ENCODE peak calls at places on chromosomes 11 and 22, in six cellular contexts. C is lower lobe of right lung, Q is IMR-90, K is tibial nerve, W is mesendoderm, M is SJSA1. X is an unnamed sample.

GRCh38 chr11:35420371-35420770 is 1.0 kb upstream of the SLC1A2 start:
- DNase-seq in C (peak; percentile 55), Q (no peak), K (no peak), W (peak; percentile 25), M (no peak), X (no peak)

GRCh38 chr11:26330255-26330654 is 1.7 kb upstream of the ANO3 start:
- DNase-seq in C (no peak), Q (no peak), K (no peak), W (no peak), M (no peak), X (no peak)

GRCh38 chr11:86205415-86206268 is 38.9 kb upstream of the EED start:
- DNase-seq in C (no peak), Q (no peak), K (no peak), W (no peak), M (no peak), X (no peak)

GRCh38 chr22:50477923-50478322 is 3.1 kb upstream of the SBF1 start:
- DNase-seq in C (no peak), Q (no peak), K (no peak), W (no peak), M (no peak), X (no peak)

GRCh38 chr11:126465573-126466287 is 110.2 kb downstream of the ST3GAL4 start:
- DNase-seq in C (no peak), Q (no peak), K (no peak), W (no peak), M (no peak), X (no peak)

GRCh38 chr11:109972181-109972715 is 120.9 kb upstream of the ZC3H12C start:
- DNase-seq in C (no peak), Q (peak; percentile 9), K (no peak), W (no peak), M (no peak), X (no peak)

GRCh38 chr22:28171135-28171534 is 252.1 kb upstream of the PITPNB start:
- DNase-seq in C (no peak), Q (no peak), K (no peak), W (no peak), M (no peak), X (no peak)

GRCh38 chr11:72773291-72773690 is 20.6 kb downstream of the STARD10 start:
- DNase-seq in C (no peak), Q (peak; percentile 93), K (no peak), W (no peak), M (peak; percentile 16), X (no peak)

GRCh38 chr22:46031965-46032851 is 55.2 kb upstream of the WNT7B start:
- DNase-seq in C (peak; percentile 36), Q (no peak), K (no peak), W (no peak), M (no peak), X (no peak)

GRCh38 chr11:115087791-115088190 is 409.5 kb downstream of the NXPE2 start:
- DNase-seq in C (no peak), Q (no peak), K (no peak), W (peak; percentile 13), M (no peak), X (no peak)

GRCh38 chr11:29018631-29019030 is 910.4 kb downstream of the METTL15 start:
- DNase-seq in C (no peak), Q (peak; percentile 89), K (no peak), W (peak; percentile 56), M (peak; percentile 60), X (no peak)

GRCh38 chr22:36356708-36357694 is 30.8 kb downstream of the MYH9 start:
- DNase-seq in C (no peak), Q (peak; percentile 62), K (no peak), W (no peak), M (peak; percentile 59), X (no peak)

GRCh38 chr22:42300286-42301071 is 30.0 kb upstream of the TCF20 start:
- DNase-seq in C (no peak), Q (no peak), K (no peak), W (peak; percentile 49), M (no peak), X (peak; percentile 85)

GRCh38 chr11:80194625-80195024 is 753.8 kb upstream of the TENM4 start:
- DNase-seq in C (no peak), Q (no peak), K (no peak), W (no peak), M (no peak), X (no peak)

GRCh38 chr22:46584081-46584903 is 35.9 kb upstream of the GRAMD4 start:
- DNase-seq in C (peak; percentile 43), Q (peak; percentile 48), K (no peak), W (peak; percentile 40), M (peak; percentile 23), X (peak; percentile 46)

GRCh38 chr22:17009640-17010291 is 1.7 kb upstream of the GAB4 start:
- DNase-seq in C (no peak), Q (no peak), K (no peak), W (peak; percentile 2), M (no peak), X (no peak)

GRCh38 chr22:26431151-26431995 is 2.3 kb downstream of the ASPHD2 start:
- DNase-seq in C (no peak), Q (no peak), K (no peak), W (no peak), M (no peak), X (no peak)

GRCh38 chr11:34154059-34154875 is 48.8 kb downstream of the NAT10 start:
- DNase-seq in C (peak; percentile 49), Q (no peak), K (no peak), W (no peak), M (no peak), X (no peak)

DNA sequence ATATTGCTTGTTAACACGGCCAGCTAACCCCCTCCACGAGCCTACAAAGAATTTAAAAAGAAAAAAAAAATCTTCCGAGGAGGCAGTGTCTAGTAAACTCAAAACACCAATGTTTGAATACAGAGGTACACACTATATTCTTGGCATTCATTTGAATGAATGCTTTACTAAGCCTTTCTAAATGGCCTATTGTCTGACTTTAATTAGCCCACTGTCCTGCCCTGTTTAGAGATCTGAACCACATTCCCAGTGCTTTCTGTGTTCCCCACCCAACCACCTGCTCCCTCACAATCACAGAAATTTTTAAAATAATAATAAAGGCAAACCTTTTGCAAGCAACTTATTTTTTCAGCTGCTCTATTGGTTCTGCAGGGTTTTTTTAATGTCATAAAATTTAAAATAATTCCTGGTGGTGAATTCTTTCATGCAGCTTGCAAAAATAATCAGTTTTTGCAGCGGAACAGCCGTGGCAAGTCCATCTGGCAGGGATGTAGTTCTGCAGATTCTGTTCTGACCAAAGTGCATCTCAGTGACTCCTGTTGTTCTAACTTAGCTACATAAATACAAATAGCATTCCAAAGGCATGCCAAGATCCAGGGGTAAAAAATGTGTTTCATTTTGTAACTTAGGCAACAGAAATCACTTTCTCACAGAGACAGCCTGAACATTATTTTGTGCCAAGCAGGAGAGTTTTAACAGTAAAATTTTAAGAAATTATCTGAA is 23.8 kb downstream of the POU2AF2 start:
- DNase-seq in C (no peak), Q (no peak), K (no peak), W (no peak), M (no peak), X (no peak)
- H3K4me1 ChIP-seq in C (no peaks in the 10 kb centered on the region), Q (no peaks in the 10 kb centered on the region), K (no peaks in the 10 kb centered on the region), W (no peaks in the 10 kb centered on the region), M (no peaks in the 10 kb centered on the region), X (no peaks in the 10 kb centered on the region)

GRCh38 chr11:67372232-67372992 is 986 bp downstream of the CLCF1 start:
- DNase-seq in C (peak; percentile 67), Q (no peak), K (no peak), W (no peak), M (no peak), X (no peak)

GRCh38 chr11:67370351-67371076 is 2.9 kb downstream of the CLCF1 start:
- DNase-seq in C (no peak), Q (peak; percentile 87), K (no peak), W (no peak), M (no peak), X (no peak)

GRCh38 chr11:67372993-67373915 is at the start of gene CLCF1:
- DNase-seq in C (peak; percentile 81), Q (peak; percentile 81), K (peak; percentile 40), W (peak; percentile 77), M (no peak), X (no peak)

GRCh38 chr11:67371199-67371548 is 2.2 kb downstream of the CLCF1 start:
- DNase-seq in C (no peak), Q (no peak), K (no peak), W (no peak), M (no peak), X (no peak)

DNA sequence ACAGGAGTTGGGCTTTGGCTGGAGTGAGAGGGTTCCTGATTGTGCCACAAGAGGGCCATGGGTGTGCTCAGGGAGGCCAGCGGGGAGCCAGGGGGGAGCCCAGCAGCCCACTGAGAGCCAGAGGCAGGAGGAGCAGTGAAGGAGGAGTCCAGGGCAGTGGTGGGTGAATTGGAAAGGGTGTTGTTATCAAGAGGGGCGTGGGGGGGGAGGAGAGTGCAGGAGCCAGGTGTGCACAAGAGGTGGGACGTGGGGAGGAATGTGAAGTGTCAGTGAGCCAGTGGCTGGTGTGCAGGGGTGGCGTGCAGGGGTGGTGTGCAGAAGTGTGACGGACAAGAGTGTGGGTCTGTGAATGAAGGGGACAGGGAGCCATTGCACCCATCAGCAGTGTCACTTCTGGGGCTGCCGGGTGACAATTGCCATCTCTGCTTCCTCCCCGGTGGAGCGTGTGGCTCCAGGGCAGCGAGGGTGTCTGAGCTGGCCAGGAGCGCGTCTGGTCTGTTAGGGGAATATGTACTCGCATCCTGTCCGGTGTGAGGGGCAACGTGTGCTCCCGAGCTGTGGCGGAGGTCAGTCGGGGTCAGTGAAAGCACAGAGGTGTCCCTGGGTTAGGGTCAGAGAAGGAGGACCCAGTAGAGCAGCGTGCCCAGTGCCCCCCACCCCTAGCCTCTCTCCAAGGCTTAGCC is 1.7 kb downstream of the CLCF1 start:
- DNase-seq in C (peak; percentile 64), Q (peak; percentile 52), K (no peak), W (peak; percentile 80), M (peak; percentile 57), X (no peak)
- H3K4me1 ChIP-seq in C (peaks cover 64% of the 10 kb centered on the region), Q (peaks cover 54% of the 10 kb centered on the region), K (no peaks in the 10 kb centered on the region), W (peaks cover 19% of the 10 kb centered on the region), M (peaks cover 37% of the 10 kb centered on the region), X (peaks cover 10% of the 10 kb centered on the region)

GRCh38 chr11:121453589-121454299 is 977 bp upstream of the SORL1-AS1 start:
- DNase-seq in C (no peak), Q (no peak), K (no peak), W (no peak), M (no peak), X (no peak)
- H3K4me1 ChIP-seq in C (peaks cover 30% of the 10 kb centered on the region), Q (no peaks in the 10 kb centered on the region), K (no peaks in the 10 kb centered on the region), W (peaks cover 16% of the 10 kb centered on the region), M (peaks cover 2% of the 10 kb centered on the region), X (no peaks in the 10 kb centered on the region)

GRCh38 chr11:131464024-131464423 is 93.6 kb downstream of the NTM start:
- DNase-seq in C (no peak), Q (no peak), K (no peak), W (peak; percentile 85), M (no peak), X (no peak)

GRCh38 chr11:131463609-131464008 is 93.2 kb downstream of the NTM start:
- DNase-seq in C (no peak), Q (no peak), K (no peak), W (peak; percentile 81), M (no peak), X (no peak)

GRCh38 chr11:131460931-131461330 is 90.5 kb downstream of the NTM start:
- DNase-seq in C (no peak), Q (no peak), K (no peak), W (no peak), M (no peak), X (no peak)

GRCh38 chr11:131463162-131463561 is 92.7 kb downstream of the NTM start:
- DNase-seq in C (no peak), Q (no peak), K (no peak), W (no peak), M (no peak), X (no peak)

DNA sequence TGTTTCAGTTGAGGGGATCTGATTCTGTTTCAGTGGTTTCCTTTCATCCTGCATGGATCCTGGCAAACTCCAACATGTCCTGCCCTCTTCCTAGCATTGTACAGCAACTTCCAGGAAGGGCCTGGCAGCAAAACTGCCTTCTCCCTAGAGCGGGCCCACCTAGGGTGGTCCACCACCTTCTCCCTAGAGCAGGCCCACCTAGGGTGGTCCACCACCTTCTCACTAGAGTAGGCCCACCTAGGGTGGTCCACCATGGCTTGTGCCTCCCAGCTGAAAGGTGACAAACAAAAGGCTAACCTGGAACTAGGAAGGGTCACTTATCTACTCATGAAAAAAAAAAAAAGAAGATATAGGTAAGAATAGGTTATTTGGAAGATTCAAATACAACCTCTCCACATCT is 92.2 kb downstream of the NTM start:
- DNase-seq in C (no peak), Q (no peak), K (no peak), W (no peak), M (no peak), X (no peak)
- H3K4me1 ChIP-seq in C (no peaks in the 10 kb centered on the region), Q (no peaks in the 10 kb centered on the region), K (no peaks in the 10 kb centered on the region), W (peaks cover 27% of the 10 kb centered on the region), M (no peaks in the 10 kb centered on the region), X (no peaks in the 10 kb centered on the region)

X was measured in RWPE2.